ENCODE peak calls at places on chromosomes 4 and X, in seven cellular contexts. B is small intestine; M is naive B cell; V is stimulated activated CD4-positive, alpha-beta T cell treated with anti-CD3 and anti-CD28 coated beads, Interleukin-15, amount 100 ng/mL, for 1 hour; G is NCI-H146; O is hepatic stellate cell; T is AG10803. U is an unnamed sample.

GRCh38 chr4:38846015-38846414 is 10.6 kb downstream of the TLR6 start:
- DNase-seq in B (no peak), M (no peak), V (no peak), G (no peak), O (no peak), T (no peak), U (no peak)

GRCh38 chrX:40010550-40011364 is 87.0 kb downstream of the BCOR start:
- DNase-seq in B (no peak), M (no peak), V (no peak), G (no peak), O (no peak), T (no peak), U (no peak)

GRCh38 chr4:158428242-158428641 is 93.4 kb upstream of the RXFP1 start:
- DNase-seq in B (no peak), M (no peak), V (no peak), G (no peak), O (peak; percentile 7), T (peak; percentile 28), U (no peak)

GRCh38 chrX:118976599-118977340 is 2.4 kb downstream of the LONRF3 start:
- DNase-seq in B (peak; percentile 78), M (no peak), V (no peak), G (peak; percentile 37), O (no peak), T (no peak), U (no peak)

GRCh38 chr4:36237366-36238353 is 6.7 kb downstream of the ARAP2 start:
- DNase-seq in B (no peak), M (no peak), V (no peak), G (no peak), O (no peak), T (no peak), U (no peak)

GRCh38 chr4:87270144-87270543 is 49.7 kb upstream of the KLHL8 start:
- DNase-seq in B (peak; percentile 49), M (no peak), V (no peak), G (peak; percentile 40), O (peak; percentile 19), T (peak; percentile 39), U (peak; percentile 13)

GRCh38 chrX:38636949-38637819 is 75.8 kb downstream of the TSPAN7 start:
- DNase-seq in B (no peak), M (no peak), V (no peak), G (no peak), O (no peak), T (no peak), U (no peak)

GRCh38 chrX:111719426-111720210 is 38.6 kb downstream of the ALG13 start:
- DNase-seq in B (peak; percentile 1), M (no peak), V (no peak), G (no peak), O (no peak), T (peak; percentile 1), U (no peak)

GRCh38 chr4:2932951-2933565 is 30.1 kb downstream of the NOP14 start:
- DNase-seq in B (peak; percentile 41), M (no peak), V (no peak), G (no peak), O (no peak), T (no peak), U (no peak)

GRCh38 chr4:182562350-182562749 is 319.1 kb downstream of the TENM3 start:
- DNase-seq in B (no peak), M (no peak), V (no peak), G (no peak), O (no peak), T (no peak), U (no peak)

GRCh38 chr4:142815834-142816233 is 30.3 kb downstream of the INPP4B start:
- DNase-seq in B (no peak), M (no peak), V (no peak), G (no peak), O (peak; percentile 6), T (peak; percentile 86), U (no peak)

GRCh38 chrX:9542765-9543119 is 77.9 kb downstream of the TBL1X start:
- DNase-seq in B (no peak), M (no peak), V (no peak), G (peak; percentile 88), O (no peak), T (no peak), U (no peak)

GRCh38 chr4:145488310-145488709 is 6.7 kb downstream of the SMAD1 start:
- DNase-seq in B (no peak), M (no peak), V (no peak), G (no peak), O (no peak), T (no peak), U (no peak)

GRCh38 chrX:11151799-11152591 is 40.9 kb downstream of the HCCS start:
- DNase-seq in B (no peak), M (no peak), V (no peak), G (peak; percentile 67), O (no peak), T (no peak), U (no peak)

GRCh38 chrX:41314204-41314603 is 19.8 kb upstream of the DDX3X start:
- DNase-seq in B (no peak), M (no peak), V (no peak), G (no peak), O (no peak), T (no peak), U (no peak)

GRCh38 chr4:167020410-167020809 is 213.9 kb downstream of the SPOCK3 start:
- DNase-seq in B (no peak), M (no peak), V (no peak), G (no peak), O (no peak), T (no peak), U (peak; percentile 31)

GRCh38 chr4:82753725-82754410 is 44.7 kb downstream of the SCD5 start:
- DNase-seq in B (no peak), M (no peak), V (no peak), G (no peak), O (no peak), T (peak; percentile 8), U (no peak)

GRCh38 chrX:20217279-20217678 is 49.4 kb downstream of the RPS6KA3 start:
- DNase-seq in B (peak; percentile 23), M (no peak), V (no peak), G (peak; percentile 3), O (peak; percentile 7), T (peak; percentile 51), U (no peak)

GRCh38 chrX:72069380-72070160 is 62.1 kb downstream of the RTL5 start:
- DNase-seq in B (no peak), M (no peak), V (no peak), G (no peak), O (no peak), T (no peak), U (no peak)

GRCh38 chr4:17688011-17688441 is 73.6 kb downstream of the MED28 start:
- DNase-seq in B (no peak), M (no peak), V (no peak), G (no peak), O (no peak), T (no peak), U (no peak)

GRCh38 chr4:2284934-2285664 is 23.2 kb upstream of the MXD4 start:
- DNase-seq in B (no peak), M (no peak), V (no peak), G (no peak), O (peak; percentile 62), T (peak; percentile 58), U (no peak)

GRCh38 chr4:22692736-22693135 is at the start of gene GBA3:
- DNase-seq in B (peak; percentile 95), M (no peak), V (no peak), G (peak; percentile 12), O (no peak), T (no peak), U (peak; percentile 10)

GRCh38 chr4:10589308-10589707 is 95.3 kb downstream of the CLNK start:
- DNase-seq in B (no peak), M (no peak), V (no peak), G (peak; percentile 87), O (no peak), T (no peak), U (no peak)